ENCODE peak calls at places on chromosomes 12 and 14, in seven cellular contexts. One of them, this sample, is unnamed.

GRCh38 chr12:130088509-130088908 is 73.8 kb upstream of the FZD10 start:
- DNase-seq in endothelial cell: no peak
- DNase-seq in HCT116: no peak
- DNase-seq in thyroid gland: no peak
- DNase-seq in AG04450: no peak
- DNase-seq in CD4-positive, alpha-beta T cell: no peak
- DNase-seq in upper lobe of left lung: no peak
- DNase-seq in this sample: no peak

GRCh38 chr12:6773662-6774351 is 1.5 kb downstream of the LAG3 start:
- DNase-seq in endothelial cell: no peak
- DNase-seq in HCT116: no peak
- DNase-seq in thyroid gland: no peak
- DNase-seq in AG04450: no peak
- DNase-seq in CD4-positive, alpha-beta T cell: no peak
- DNase-seq in upper lobe of left lung: peak
- DNase-seq in this sample: no peak

GRCh38 chr12:19181666-19182426 is 52.3 kb downstream of the PLEKHA5 start:
- DNase-seq in endothelial cell: no peak
- DNase-seq in HCT116: no peak
- DNase-seq in thyroid gland: no peak
- DNase-seq in AG04450: no peak
- DNase-seq in CD4-positive, alpha-beta T cell: no peak
- DNase-seq in upper lobe of left lung: no peak
- DNase-seq in this sample: no peak

GRCh38 chr14:87170179-87170578 is 822.8 kb downstream of the GALC start:
- DNase-seq in endothelial cell: no peak
- DNase-seq in HCT116: no peak
- DNase-seq in thyroid gland: no peak
- DNase-seq in AG04450: no peak
- DNase-seq in CD4-positive, alpha-beta T cell: no peak
- DNase-seq in upper lobe of left lung: no peak
- DNase-seq in this sample: no peak

GRCh38 chr12:70719672-70720420 is 82.6 kb upstream of the PTPRB start:
- DNase-seq in endothelial cell: peak
- DNase-seq in HCT116: no peak
- DNase-seq in thyroid gland: peak
- DNase-seq in AG04450: no peak
- DNase-seq in CD4-positive, alpha-beta T cell: peak
- DNase-seq in upper lobe of left lung: no peak
- DNase-seq in this sample: no peak

GRCh38 chr12:24045816-24046257 is 96.4 kb upstream of the SOX5 start:
- DNase-seq in endothelial cell: no peak
- DNase-seq in HCT116: no peak
- DNase-seq in thyroid gland: no peak
- DNase-seq in AG04450: no peak
- DNase-seq in CD4-positive, alpha-beta T cell: no peak
- DNase-seq in upper lobe of left lung: no peak
- DNase-seq in this sample: no peak

GRCh38 chr12:42893802-42894201 is 304.3 kb upstream of the PRICKLE1 start:
- DNase-seq in endothelial cell: no peak
- DNase-seq in HCT116: no peak
- DNase-seq in thyroid gland: no peak
- DNase-seq in AG04450: no peak
- DNase-seq in CD4-positive, alpha-beta T cell: no peak
- DNase-seq in upper lobe of left lung: no peak
- DNase-seq in this sample: no peak

GRCh38 chr14:90675399-90675798 is 140.8 kb downstream of the TTC7B start:
- DNase-seq in endothelial cell: no peak
- DNase-seq in HCT116: no peak
- DNase-seq in thyroid gland: no peak
- DNase-seq in AG04450: no peak
- DNase-seq in CD4-positive, alpha-beta T cell: no peak
- DNase-seq in upper lobe of left lung: peak
- DNase-seq in this sample: no peak

GRCh38 chr12:46400406-46400805 is 27.8 kb upstream of the SLC38A2 start:
- DNase-seq in endothelial cell: no peak
- DNase-seq in HCT116: no peak
- DNase-seq in thyroid gland: no peak
- DNase-seq in AG04450: no peak
- DNase-seq in CD4-positive, alpha-beta T cell: no peak
- DNase-seq in upper lobe of left lung: no peak
- DNase-seq in this sample: no peak

GRCh38 chr12:90896164-90896563 is 58.8 kb downstream of the CCER1 start:
- DNase-seq in endothelial cell: no peak
- DNase-seq in HCT116: peak
- DNase-seq in thyroid gland: no peak
- DNase-seq in AG04450: peak
- DNase-seq in CD4-positive, alpha-beta T cell: no peak
- DNase-seq in upper lobe of left lung: no peak
- DNase-seq in this sample: no peak

GRCh38 chr12:51322452-51322851 is 1.5 kb downstream of the BIN2 start:
- DNase-seq in endothelial cell: no peak
- DNase-seq in HCT116: no peak
- DNase-seq in thyroid gland: no peak
- DNase-seq in AG04450: no peak
- DNase-seq in CD4-positive, alpha-beta T cell: no peak
- DNase-seq in upper lobe of left lung: no peak
- DNase-seq in this sample: no peak

GRCh38 chr12:1811281-1811947 is 9.0 kb upstream of the LRTM2 start:
- DNase-seq in endothelial cell: no peak
- DNase-seq in HCT116: no peak
- DNase-seq in thyroid gland: no peak
- DNase-seq in AG04450: no peak
- DNase-seq in CD4-positive, alpha-beta T cell: peak
- DNase-seq in upper lobe of left lung: no peak
- DNase-seq in this sample: no peak

GRCh38 chr14:50123062-50123461 is 6.7 kb upstream of the VCPKMT start:
- DNase-seq in endothelial cell: no peak
- DNase-seq in HCT116: no peak
- DNase-seq in thyroid gland: no peak
- DNase-seq in AG04450: no peak
- DNase-seq in CD4-positive, alpha-beta T cell: no peak
- DNase-seq in upper lobe of left lung: no peak
- DNase-seq in this sample: no peak

GRCh38 chr12:85468356-85469157 is 188.5 kb downstream of the ALX1 start:
- DNase-seq in endothelial cell: peak
- DNase-seq in HCT116: peak
- DNase-seq in thyroid gland: peak
- DNase-seq in AG04450: peak
- DNase-seq in CD4-positive, alpha-beta T cell: no peak
- DNase-seq in upper lobe of left lung: peak
- DNase-seq in this sample: no peak

GRCh38 chr12:122197612-122197966 is 5.9 kb upstream of the B3GNT4 start:
- DNase-seq in endothelial cell: no peak
- DNase-seq in HCT116: no peak
- DNase-seq in thyroid gland: no peak
- DNase-seq in AG04450: no peak
- DNase-seq in CD4-positive, alpha-beta T cell: no peak
- DNase-seq in upper lobe of left lung: no peak
- DNase-seq in this sample: no peak

GRCh38 chr14:91227183-91227628 is 17.3 kb downstream of the GPR68 start:
- DNase-seq in endothelial cell: no peak
- DNase-seq in HCT116: no peak
- DNase-seq in thyroid gland: no peak
- DNase-seq in AG04450: no peak
- DNase-seq in CD4-positive, alpha-beta T cell: no peak
- DNase-seq in upper lobe of left lung: no peak
- DNase-seq in this sample: no peak

GRCh38 chr14:45290547-45290946 is 37.5 kb upstream of the MIS18BP1 start:
- DNase-seq in endothelial cell: no peak
- DNase-seq in HCT116: no peak
- DNase-seq in thyroid gland: no peak
- DNase-seq in AG04450: no peak
- DNase-seq in CD4-positive, alpha-beta T cell: no peak
- DNase-seq in upper lobe of left lung: no peak
- DNase-seq in this sample: no peak

GRCh38 chr14:45287609-45288008 is 34.6 kb upstream of the MIS18BP1 start:
- DNase-seq in endothelial cell: no peak
- DNase-seq in HCT116: no peak
- DNase-seq in thyroid gland: no peak
- DNase-seq in AG04450: no peak
- DNase-seq in CD4-positive, alpha-beta T cell: no peak
- DNase-seq in upper lobe of left lung: no peak
- DNase-seq in this sample: no peak

GRCh38 chr14:45284802-45285201 is 31.8 kb upstream of the MIS18BP1 start:
- DNase-seq in endothelial cell: no peak
- DNase-seq in HCT116: peak
- DNase-seq in thyroid gland: no peak
- DNase-seq in AG04450: no peak
- DNase-seq in CD4-positive, alpha-beta T cell: no peak
- DNase-seq in upper lobe of left lung: no peak
- DNase-seq in this sample: no peak
- TF ChIP-seq CTCF in endothelial cell: peak
- TF ChIP-seq CTCF in HCT116: peak
- TF ChIP-seq CTCF in thyroid gland: no peak
- TF ChIP-seq CTCF in AG04450: no peak
- TF ChIP-seq CTCF in CD4-positive, alpha-beta T cell: no peak
- TF ChIP-seq CTCF in upper lobe of left lung: no peak
- TF ChIP-seq CTCF in this sample: no peak

GRCh38 chr12:107472308-107472707 is 213.3 kb upstream of the PWP1 start:
- DNase-seq in endothelial cell: no peak
- DNase-seq in HCT116: no peak
- DNase-seq in thyroid gland: no peak
- DNase-seq in AG04450: no peak
- DNase-seq in CD4-positive, alpha-beta T cell: no peak
- DNase-seq in upper lobe of left lung: no peak
- DNase-seq in this sample: no peak

GRCh38 chr12:107477018-107477417 is 208.6 kb upstream of the PWP1 start:
- DNase-seq in endothelial cell: no peak
- DNase-seq in HCT116: no peak
- DNase-seq in thyroid gland: no peak
- DNase-seq in AG04450: no peak
- DNase-seq in CD4-positive, alpha-beta T cell: no peak
- DNase-seq in upper lobe of left lung: no peak
- DNase-seq in this sample: no peak

GRCh38 chr12:107475900-107476299 is 209.7 kb upstream of the PWP1 start:
- DNase-seq in endothelial cell: no peak
- DNase-seq in HCT116: no peak
- DNase-seq in thyroid gland: no peak
- DNase-seq in AG04450: no peak
- DNase-seq in CD4-positive, alpha-beta T cell: no peak
- DNase-seq in upper lobe of left lung: no peak
- DNase-seq in this sample: no peak

GRCh38 chr12:107477946-107478610 is 207.5 kb upstream of the PWP1 start:
- DNase-seq in endothelial cell: no peak
- DNase-seq in HCT116: no peak
- DNase-seq in thyroid gland: no peak
- DNase-seq in AG04450: no peak
- DNase-seq in CD4-positive, alpha-beta T cell: no peak
- DNase-seq in upper lobe of left lung: no peak
- DNase-seq in this sample: no peak

DNA sequence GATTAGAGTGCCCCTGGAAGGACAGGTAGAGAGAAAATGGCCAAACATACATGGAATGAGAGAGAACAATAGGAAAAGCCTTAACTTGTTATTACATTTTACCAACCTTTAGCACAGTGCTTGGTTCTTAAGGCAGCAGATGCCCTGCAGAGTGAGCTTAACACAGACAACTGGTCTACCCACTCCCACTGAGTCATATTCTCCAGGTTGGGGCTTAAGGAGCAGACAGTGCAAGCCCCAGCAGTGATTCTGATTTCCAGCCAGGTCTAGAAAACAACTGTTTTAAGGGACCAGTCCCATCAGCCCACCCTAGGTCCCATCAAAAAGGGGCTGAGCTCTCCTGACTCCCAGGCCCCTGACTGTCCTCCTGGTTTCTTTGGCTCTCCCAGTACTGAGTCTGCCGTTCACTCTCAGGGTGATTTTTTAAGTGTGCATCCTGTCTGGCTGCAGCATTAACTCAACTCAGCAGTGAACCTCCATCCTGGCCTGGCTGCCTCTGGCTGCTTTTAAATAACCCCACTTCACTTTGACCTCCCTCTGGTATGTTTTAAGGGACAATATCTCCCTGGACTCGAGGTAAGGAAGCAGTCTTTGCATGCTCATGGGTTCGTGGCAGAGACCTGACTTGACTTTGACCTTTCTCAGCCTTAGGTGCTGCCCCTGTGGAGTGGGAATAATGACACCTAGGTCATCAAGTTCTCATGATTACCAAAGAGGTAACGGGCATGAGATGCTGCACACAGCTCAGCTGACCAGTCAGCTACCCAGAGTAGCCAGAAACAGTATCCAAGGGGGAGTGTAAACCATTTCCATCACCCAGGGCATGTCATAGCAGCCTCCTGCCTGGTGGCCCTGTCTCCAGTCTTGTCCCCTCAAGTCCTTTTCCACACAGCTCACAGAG is 210.7 kb upstream of the PWP1 start:
- DNase-seq in endothelial cell: no peak
- DNase-seq in HCT116: no peak
- DNase-seq in thyroid gland: peak
- DNase-seq in AG04450: no peak
- DNase-seq in CD4-positive, alpha-beta T cell: no peak
- DNase-seq in upper lobe of left lung: no peak
- DNase-seq in this sample: no peak
- TF ChIP-seq CTCF in endothelial cell: no peak
- TF ChIP-seq CTCF in HCT116: no peak
- TF ChIP-seq CTCF in thyroid gland: no peak
- TF ChIP-seq CTCF in AG04450: no peak
- TF ChIP-seq CTCF in CD4-positive, alpha-beta T cell: no peak
- TF ChIP-seq CTCF in upper lobe of left lung: no peak
- TF ChIP-seq CTCF in this sample: no peak

GRCh38 chr12:143964-144649 is 69.8 kb downstream of the SLC6A12 start:
- DNase-seq in endothelial cell: no peak
- DNase-seq in HCT116: no peak
- DNase-seq in thyroid gland: no peak
- DNase-seq in AG04450: no peak
- DNase-seq in CD4-positive, alpha-beta T cell: no peak
- DNase-seq in upper lobe of left lung: no peak
- DNase-seq in this sample: no peak
- TF ChIP-seq CTCF in endothelial cell: no peak
- TF ChIP-seq CTCF in HCT116: no peak
- TF ChIP-seq CTCF in thyroid gland: no peak
- TF ChIP-seq CTCF in AG04450: no peak
- TF ChIP-seq CTCF in CD4-positive, alpha-beta T cell: no peak
- TF ChIP-seq CTCF in upper lobe of left lung: no peak
- TF ChIP-seq CTCF in this sample: no peak

DNA sequence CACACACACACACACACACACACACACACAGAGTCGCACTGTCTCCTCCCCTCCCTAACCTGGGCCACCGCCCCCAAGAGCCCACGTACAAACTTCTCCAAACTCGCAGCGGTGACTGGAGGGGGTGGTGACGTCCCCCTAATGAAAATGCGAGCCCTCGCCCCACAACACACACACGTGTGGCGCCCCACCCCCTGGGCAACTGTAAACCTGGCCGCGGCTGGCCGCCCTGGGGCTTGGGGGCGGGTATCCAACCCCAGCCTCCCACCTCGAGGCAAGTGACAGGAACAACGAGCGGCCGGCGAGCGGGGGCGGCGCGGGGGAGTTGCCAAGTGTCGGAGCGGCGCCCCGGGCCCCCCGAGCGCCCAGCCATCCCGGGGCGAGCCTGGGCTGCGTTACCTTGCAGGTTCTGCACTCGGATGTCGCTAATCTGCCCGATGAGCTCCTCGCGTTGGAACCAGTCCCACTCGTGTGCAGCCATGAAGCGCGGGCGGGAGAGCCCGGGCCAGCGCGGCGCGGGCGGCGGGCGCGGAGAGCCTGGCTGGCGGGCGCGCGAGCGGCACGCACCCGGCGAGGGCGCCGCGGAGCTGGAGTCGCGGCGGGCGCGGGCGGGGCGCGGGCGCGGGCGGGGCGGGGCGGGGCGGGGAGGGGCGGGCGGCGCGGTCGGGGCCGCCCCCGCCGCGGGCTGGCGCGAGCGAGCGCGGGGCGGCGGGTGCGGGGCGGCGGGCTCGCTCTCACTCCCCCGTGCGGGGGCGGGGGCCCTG is at the start of gene CLMN:
- DNase-seq in endothelial cell: peak
- DNase-seq in HCT116: peak
- DNase-seq in thyroid gland: peak
- DNase-seq in AG04450: no peak
- DNase-seq in CD4-positive, alpha-beta T cell: peak
- DNase-seq in upper lobe of left lung: peak
- DNase-seq in this sample: peak
- TF ChIP-seq CTCF in endothelial cell: no peak
- TF ChIP-seq CTCF in HCT116: no peak
- TF ChIP-seq CTCF in thyroid gland: no peak
- TF ChIP-seq CTCF in AG04450: no peak
- TF ChIP-seq CTCF in CD4-positive, alpha-beta T cell: no peak
- TF ChIP-seq CTCF in upper lobe of left lung: no peak
- TF ChIP-seq CTCF in this sample: no peak